ENCODE peak calls at places on chromosomes 11 and 22, in four cellular contexts. One of them, this sample, is unnamed. For H3K4me1, the result is how much of the 10 kb centered on the place peaks cover.

GRCh38 chr11:74926304-74927030 is 22.4 kb downstream of the XRRA1 start:
- DNase-seq in colonic mucosa: no peak
- DNase-seq in cardiac muscle cell: no peak
- DNase-seq in gastrocnemius medialis: no peak
- DNase-seq in this sample: no peak

GRCh38 chr11:102347526-102348331 is 715 bp downstream of the BIRC2 start:
- DNase-seq in colonic mucosa: peak
- DNase-seq in cardiac muscle cell: peak
- DNase-seq in gastrocnemius medialis: no peak
- DNase-seq in this sample: no peak

GRCh38 chr11:69535928-69536327 is 54.5 kb downstream of the LINC01488 start:
- DNase-seq in colonic mucosa: no peak
- DNase-seq in cardiac muscle cell: no peak
- DNase-seq in gastrocnemius medialis: no peak
- DNase-seq in this sample: no peak

GRCh38 chr11:20770421-20770935 is 101.1 kb downstream of the NELL1 start:
- DNase-seq in colonic mucosa: no peak
- DNase-seq in cardiac muscle cell: no peak
- DNase-seq in gastrocnemius medialis: no peak
- DNase-seq in this sample: no peak

GRCh38 chr22:37409557-37409956 is 17.7 kb downstream of the ELFN2 start:
- DNase-seq in colonic mucosa: no peak
- DNase-seq in cardiac muscle cell: no peak
- DNase-seq in gastrocnemius medialis: no peak
- DNase-seq in this sample: no peak

GRCh38 chr11:36055356-36055755 is 111.5 kb downstream of the LDLRAD3 start:
- DNase-seq in colonic mucosa: no peak
- DNase-seq in cardiac muscle cell: no peak
- DNase-seq in gastrocnemius medialis: no peak
- DNase-seq in this sample: no peak

GRCh38 chr11:126585388-126586302 is 230.2 kb downstream of the ST3GAL4 start:
- DNase-seq in colonic mucosa: peak
- DNase-seq in cardiac muscle cell: peak
- DNase-seq in gastrocnemius medialis: peak
- DNase-seq in this sample: peak

GRCh38 chr11:13465909-13466371 is 2.9 kb upstream of the BTBD10 start:
- DNase-seq in colonic mucosa: no peak
- DNase-seq in cardiac muscle cell: peak
- DNase-seq in gastrocnemius medialis: no peak
- DNase-seq in this sample: no peak

GRCh38 chr11:74466916-74467885 is at the start of gene KCNE3:
- DNase-seq in colonic mucosa: peak
- DNase-seq in cardiac muscle cell: peak
- DNase-seq in gastrocnemius medialis: no peak
- DNase-seq in this sample: no peak

GRCh38 chr11:44319170-44319551 is 9.2 kb upstream of the ALX4 start:
- DNase-seq in colonic mucosa: no peak
- DNase-seq in cardiac muscle cell: no peak
- DNase-seq in gastrocnemius medialis: no peak
- DNase-seq in this sample: no peak

GRCh38 chr11:93038521-93038920 is 69.1 kb downstream of the MTNR1B start:
- DNase-seq in colonic mucosa: no peak
- DNase-seq in cardiac muscle cell: no peak
- DNase-seq in gastrocnemius medialis: no peak
- DNase-seq in this sample: no peak

GRCh38 chr11:103378931-103379330 is 269.7 kb downstream of the DYNC2H1 start:
- DNase-seq in colonic mucosa: no peak
- DNase-seq in cardiac muscle cell: peak
- DNase-seq in gastrocnemius medialis: no peak
- DNase-seq in this sample: no peak

GRCh38 chr22:38828616-38829205 is 15.1 kb downstream of the NPTXR start:
- DNase-seq in colonic mucosa: no peak
- DNase-seq in cardiac muscle cell: no peak
- DNase-seq in gastrocnemius medialis: no peak
- DNase-seq in this sample: no peak

GRCh38 chr11:117198613-117199012 is 557 bp upstream of the TAGLN start:
- DNase-seq in colonic mucosa: no peak
- DNase-seq in cardiac muscle cell: no peak
- DNase-seq in gastrocnemius medialis: no peak
- DNase-seq in this sample: no peak

GRCh38 chr11:65859134-65859811 is 960 bp upstream of the MUS81 start:
- DNase-seq in colonic mucosa: peak
- DNase-seq in cardiac muscle cell: peak
- DNase-seq in gastrocnemius medialis: peak
- DNase-seq in this sample: peak

GRCh38 chr11:65856689-65857499 is 1.1 kb downstream of the CFL1 start:
- DNase-seq in colonic mucosa: peak
- DNase-seq in cardiac muscle cell: peak
- DNase-seq in gastrocnemius medialis: peak
- DNase-seq in this sample: no peak

GRCh38 chr11:65855927-65856363 is 2.0 kb downstream of the CFL1 start:
- DNase-seq in colonic mucosa: no peak
- DNase-seq in cardiac muscle cell: no peak
- DNase-seq in gastrocnemius medialis: no peak
- DNase-seq in this sample: no peak

GRCh38 chr11:65858354-65859133 is 564 bp upstream of the CFL1 start:
- DNase-seq in colonic mucosa: no peak
- DNase-seq in cardiac muscle cell: no peak
- DNase-seq in gastrocnemius medialis: no peak
- DNase-seq in this sample: no peak

DNA sequence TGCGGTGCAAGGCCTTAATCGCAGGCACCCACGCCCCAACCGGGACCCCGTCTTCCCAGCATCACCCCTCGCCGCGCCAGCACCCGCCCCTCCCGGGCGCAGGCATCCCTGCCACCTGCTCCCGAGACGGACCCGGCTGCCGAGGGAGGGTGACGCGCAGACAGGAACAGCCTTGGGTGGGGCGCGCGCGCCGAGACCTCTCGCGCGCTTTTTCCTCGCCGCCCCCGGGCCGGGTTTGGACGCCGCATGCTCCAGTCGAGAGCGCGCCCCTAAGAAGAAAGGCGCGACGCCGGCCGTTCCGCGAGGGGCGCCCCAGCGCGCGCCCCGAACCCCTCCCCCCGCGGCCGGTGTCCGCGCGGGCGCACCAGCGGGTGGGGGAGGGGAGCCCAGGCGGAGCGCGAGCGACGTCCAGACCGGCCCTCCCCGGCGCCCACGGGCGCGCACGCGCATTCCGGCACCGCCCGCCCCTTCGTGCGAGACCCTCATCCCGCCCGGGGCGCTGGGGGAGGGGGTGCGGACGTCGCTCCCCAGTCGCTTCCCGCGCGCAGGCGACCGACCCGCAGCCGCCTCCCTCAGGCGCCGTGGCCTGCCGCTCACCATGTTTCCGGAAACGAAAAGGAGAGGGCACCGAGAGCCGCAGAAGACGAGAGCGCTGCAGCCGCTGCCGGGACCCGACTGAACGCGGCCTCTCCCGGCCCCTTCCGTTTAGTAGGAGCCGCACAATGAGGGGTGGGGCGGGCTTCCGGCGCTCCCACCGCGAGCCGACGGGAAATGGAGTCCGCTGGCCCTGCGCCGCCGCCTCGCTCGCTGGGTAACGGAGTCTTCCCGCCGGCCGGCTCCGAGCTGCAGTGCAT is at the start of gene CFL1:
- DNase-seq in colonic mucosa: peak
- DNase-seq in cardiac muscle cell: peak
- DNase-seq in gastrocnemius medialis: peak
- DNase-seq in this sample: peak
- H3K4me1 ChIP-seq in colonic mucosa: under half
- H3K4me1 ChIP-seq in cardiac muscle cell: under half
- H3K4me1 ChIP-seq in gastrocnemius medialis: under half
- H3K4me1 ChIP-seq in this sample: under half

DNA sequence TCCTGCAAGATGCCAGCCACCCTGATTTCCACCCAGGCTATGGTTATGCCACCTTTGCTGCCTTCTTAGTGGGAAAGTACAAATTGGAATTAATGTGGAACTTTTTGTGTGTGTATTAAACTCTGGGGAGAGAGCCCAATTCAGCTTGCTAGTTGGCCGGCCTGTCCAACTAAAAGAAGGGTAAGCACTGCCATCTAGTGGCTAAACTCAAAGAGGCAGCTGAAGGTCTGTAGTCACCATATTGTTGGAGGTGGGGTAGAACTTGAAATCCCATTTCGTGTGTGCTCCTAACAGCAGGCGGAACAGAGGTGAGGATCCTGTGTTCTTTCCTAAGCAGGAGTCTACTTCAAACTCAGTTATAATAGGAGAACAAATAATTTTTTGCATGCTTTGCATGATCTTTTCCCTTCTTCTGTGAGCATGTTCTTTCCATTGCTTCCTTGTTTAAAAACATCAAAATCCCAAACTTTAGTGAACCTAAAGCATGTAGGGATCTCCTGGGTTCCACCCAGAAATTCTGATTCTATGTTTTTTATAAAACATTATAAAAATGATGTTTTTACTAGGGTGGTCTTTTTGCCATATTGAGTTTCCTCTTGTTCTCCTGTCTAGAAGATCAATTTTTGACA is 138.8 kb upstream of the SORL1-AS1 start:
- DNase-seq in colonic mucosa: peak
- DNase-seq in cardiac muscle cell: peak
- DNase-seq in gastrocnemius medialis: peak
- DNase-seq in this sample: peak
- H3K27ac ChIP-seq in colonic mucosa: no peak
- H3K27ac ChIP-seq in cardiac muscle cell: no peak
- H3K27ac ChIP-seq in gastrocnemius medialis: no peak
- H3K27ac ChIP-seq in this sample: no peak

GRCh38 chr11:132576706-132577105 is 955.6 kb downstream of the OPCML start:
- DNase-seq in colonic mucosa: no peak
- DNase-seq in cardiac muscle cell: peak
- DNase-seq in gastrocnemius medialis: no peak
- DNase-seq in this sample: no peak
- TF ChIP-seq CTCF in colonic mucosa: no peak
- TF ChIP-seq CTCF in cardiac muscle cell: no peak
- TF ChIP-seq CTCF in gastrocnemius medialis: no peak
- TF ChIP-seq CTCF in this sample: no peak

DNA sequence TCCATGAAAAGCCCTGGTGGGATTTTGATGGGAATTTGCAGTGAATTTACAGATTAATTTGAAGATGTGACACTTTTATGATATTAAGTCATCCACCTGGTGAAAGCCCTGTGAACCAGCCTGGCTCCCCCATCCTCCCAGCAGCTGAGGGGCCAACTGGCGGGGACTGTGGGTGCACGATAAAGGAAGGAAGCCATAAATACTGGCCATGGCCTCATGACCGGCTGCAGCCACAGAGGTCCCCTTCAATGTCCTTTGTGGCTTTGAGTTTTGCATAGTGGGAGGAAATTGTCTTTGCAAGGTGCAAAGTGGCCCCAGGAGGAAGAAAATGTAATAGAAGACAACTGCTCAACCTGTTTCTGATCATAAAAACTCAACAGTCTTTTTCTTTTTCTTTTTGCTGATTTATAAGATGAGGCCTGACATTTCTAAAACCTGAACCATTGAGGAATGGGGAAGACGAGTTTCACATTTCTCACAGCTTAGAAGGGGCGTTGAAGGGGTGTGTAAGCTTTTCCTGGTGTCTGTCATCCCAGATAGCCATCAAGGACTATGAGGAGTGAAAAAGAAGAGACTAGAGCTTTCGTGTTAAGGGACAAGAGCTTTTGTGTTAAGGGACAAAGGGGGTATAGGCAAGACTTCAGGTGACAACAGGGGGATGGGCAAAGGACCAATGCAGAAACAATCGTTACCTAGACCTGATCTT is 6.3 kb upstream of the NDUFV1 start:
- DNase-seq in colonic mucosa: no peak
- DNase-seq in cardiac muscle cell: no peak
- DNase-seq in gastrocnemius medialis: no peak
- DNase-seq in this sample: no peak
- H3K4me1 ChIP-seq in colonic mucosa: under half
- H3K4me1 ChIP-seq in cardiac muscle cell: under half
- H3K4me1 ChIP-seq in gastrocnemius medialis: under half
- H3K4me1 ChIP-seq in this sample: under half

GRCh38 chr11:45650166-45651095 is 15.0 kb downstream of the CHST1 start:
- DNase-seq in colonic mucosa: no peak
- DNase-seq in cardiac muscle cell: no peak
- DNase-seq in gastrocnemius medialis: no peak
- DNase-seq in this sample: no peak
- H3K27ac ChIP-seq in colonic mucosa: no peak
- H3K27ac ChIP-seq in cardiac muscle cell: no peak
- H3K27ac ChIP-seq in gastrocnemius medialis: no peak
- H3K27ac ChIP-seq in this sample: no peak

GRCh38 chr11:119055901-119056300 is 1.1 kb downstream of the HYOU1 start:
- DNase-seq in colonic mucosa: no peak
- DNase-seq in cardiac muscle cell: peak
- DNase-seq in gastrocnemius medialis: no peak
- DNase-seq in this sample: no peak
- TF ChIP-seq CTCF in colonic mucosa: no peak
- TF ChIP-seq CTCF in cardiac muscle cell: no peak
- TF ChIP-seq CTCF in gastrocnemius medialis: no peak
- TF ChIP-seq CTCF in this sample: no peak

DNA sequence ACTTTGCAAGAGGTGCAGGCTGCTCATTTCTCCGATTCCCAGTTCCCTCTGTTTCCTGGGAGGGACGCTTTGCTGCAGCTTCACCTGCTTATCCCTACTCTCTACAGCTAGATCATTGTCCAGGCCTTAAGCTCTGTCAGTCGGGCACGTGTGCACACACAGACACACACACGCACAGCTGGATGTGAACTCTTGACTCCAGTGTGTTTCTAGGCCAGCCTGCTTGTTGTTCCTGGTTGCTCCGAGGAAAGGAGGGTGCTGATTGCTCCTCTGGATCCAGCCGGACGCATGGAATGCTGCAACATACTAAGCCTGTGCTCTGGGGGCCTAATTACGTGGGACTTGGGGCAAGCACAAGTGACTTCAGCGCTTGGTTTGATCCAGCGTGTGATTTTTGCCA is 19.7 kb downstream of the ZNRF3 start:
- DNase-seq in colonic mucosa: peak
- DNase-seq in cardiac muscle cell: no peak
- DNase-seq in gastrocnemius medialis: no peak
- DNase-seq in this sample: no peak
- H3K4me1 ChIP-seq in colonic mucosa: under half
- H3K4me1 ChIP-seq in cardiac muscle cell: half or more
- H3K4me1 ChIP-seq in gastrocnemius medialis: under half
- H3K4me1 ChIP-seq in this sample: half or more